ENCODE peak calls at places on chromosomes 16 and 17, in eight cellular contexts. One of them, this sample, is unnamed.
A peak's percentile ranks its signal among the peaks of the same experiment; 100 is the strongest.

GRCh38 chr16:4411684-4412083 is 4.7 kb downstream of the CORO7 start:
- DNase-seq in breast epithelium: no peak
- DNase-seq in Calu3: no peak
- DNase-seq in activated naive CD8-positive, alpha-beta T cell treated with anti-CD3 and anti-CD28 coated beads, Interleukin-2, amount 50 U/mL, for 24 hours: no peak
- DNase-seq in fibroblast of the aortic adventitia: no peak
- DNase-seq in CD8-positive, alpha-beta memory T cell: no peak
- DNase-seq in glutamatergic neuron: peak; percentile 83
- DNase-seq in HFFc6: no peak
- DNase-seq in this sample: no peak

GRCh38 chr17:4247981-4248388 is 15.8 kb downstream of the ANKFY1 start:
- DNase-seq in glutamatergic neuron: no peak
- DNase-seq in Calu3: peak; percentile 63
- DNase-seq in activated naive CD8-positive, alpha-beta T cell treated with anti-CD3 and anti-CD28 coated beads, Interleukin-2, amount 50 U/mL, for 24 hours: no peak
- DNase-seq in CD8-positive, alpha-beta memory T cell: no peak
- DNase-seq in fibroblast of the aortic adventitia: no peak
- DNase-seq in HFFc6: no peak
- DNase-seq in breast epithelium: peak; percentile 64
- DNase-seq in this sample: no peak

GRCh38 chr16:50740747-50741146 is 1.1 kb upstream of the CYLD start:
- DNase-seq in CD8-positive, alpha-beta memory T cell: no peak
- DNase-seq in Calu3: no peak
- DNase-seq in activated naive CD8-positive, alpha-beta T cell treated with anti-CD3 and anti-CD28 coated beads, Interleukin-2, amount 50 U/mL, for 24 hours: no peak
- DNase-seq in fibroblast of the aortic adventitia: no peak
- DNase-seq in glutamatergic neuron: no peak
- DNase-seq in breast epithelium: no peak
- DNase-seq in HFFc6: peak; percentile 30
- DNase-seq in this sample: no peak

GRCh38 chr17:47004906-47005305 is 25.9 kb upstream of the RPRML start:
- DNase-seq in Calu3: no peak
- DNase-seq in breast epithelium: no peak
- DNase-seq in CD8-positive, alpha-beta memory T cell: no peak
- DNase-seq in glutamatergic neuron: no peak
- DNase-seq in HFFc6: no peak
- DNase-seq in activated naive CD8-positive, alpha-beta T cell treated with anti-CD3 and anti-CD28 coated beads, Interleukin-2, amount 50 U/mL, for 24 hours: no peak
- DNase-seq in fibroblast of the aortic adventitia: no peak
- DNase-seq in this sample: no peak

GRCh38 chr16:30874244-30874820 is 19.5 kb downstream of the BCL7C start:
- DNase-seq in activated naive CD8-positive, alpha-beta T cell treated with anti-CD3 and anti-CD28 coated beads, Interleukin-2, amount 50 U/mL, for 24 hours: no peak
- DNase-seq in CD8-positive, alpha-beta memory T cell: no peak
- DNase-seq in breast epithelium: no peak
- DNase-seq in glutamatergic neuron: no peak
- DNase-seq in Calu3: no peak
- DNase-seq in fibroblast of the aortic adventitia: no peak
- DNase-seq in HFFc6: no peak
- DNase-seq in this sample: no peak

GRCh38 chr16:88828711-88829110 is 17.0 kb upstream of the APRT start:
- DNase-seq in HFFc6: no peak
- DNase-seq in glutamatergic neuron: no peak
- DNase-seq in breast epithelium: no peak
- DNase-seq in Calu3: no peak
- DNase-seq in CD8-positive, alpha-beta memory T cell: no peak
- DNase-seq in activated naive CD8-positive, alpha-beta T cell treated with anti-CD3 and anti-CD28 coated beads, Interleukin-2, amount 50 U/mL, for 24 hours: no peak
- DNase-seq in fibroblast of the aortic adventitia: no peak
- DNase-seq in this sample: no peak

GRCh38 chr17:21171970-21172510 is 41.9 kb downstream of the TMEM11 start:
- DNase-seq in activated naive CD8-positive, alpha-beta T cell treated with anti-CD3 and anti-CD28 coated beads, Interleukin-2, amount 50 U/mL, for 24 hours: no peak
- DNase-seq in CD8-positive, alpha-beta memory T cell: no peak
- DNase-seq in breast epithelium: no peak
- DNase-seq in glutamatergic neuron: no peak
- DNase-seq in HFFc6: no peak
- DNase-seq in Calu3: no peak
- DNase-seq in fibroblast of the aortic adventitia: no peak
- DNase-seq in this sample: no peak

GRCh38 chr17:68771867-68772515 is 170.8 kb upstream of the FAM20A start:
- DNase-seq in breast epithelium: no peak
- DNase-seq in activated naive CD8-positive, alpha-beta T cell treated with anti-CD3 and anti-CD28 coated beads, Interleukin-2, amount 50 U/mL, for 24 hours: no peak
- DNase-seq in HFFc6: peak; percentile 51
- DNase-seq in CD8-positive, alpha-beta memory T cell: no peak
- DNase-seq in glutamatergic neuron: no peak
- DNase-seq in fibroblast of the aortic adventitia: peak; percentile 93
- DNase-seq in Calu3: peak; percentile 21
- DNase-seq in this sample: peak; percentile 56

GRCh38 chr16:22614271-22614947 is 103.7 kb downstream of the NPIPB5 start:
- DNase-seq in glutamatergic neuron: no peak
- DNase-seq in CD8-positive, alpha-beta memory T cell: no peak
- DNase-seq in Calu3: peak; percentile 92
- DNase-seq in fibroblast of the aortic adventitia: no peak
- DNase-seq in breast epithelium: peak; percentile 50
- DNase-seq in HFFc6: peak; percentile 50
- DNase-seq in activated naive CD8-positive, alpha-beta T cell treated with anti-CD3 and anti-CD28 coated beads, Interleukin-2, amount 50 U/mL, for 24 hours: no peak
- DNase-seq in this sample: no peak

GRCh38 chr16:27879601-27880247 is 183.8 kb downstream of the GSG1L start:
- DNase-seq in breast epithelium: no peak
- DNase-seq in HFFc6: no peak
- DNase-seq in CD8-positive, alpha-beta memory T cell: no peak
- DNase-seq in fibroblast of the aortic adventitia: no peak
- DNase-seq in activated naive CD8-positive, alpha-beta T cell treated with anti-CD3 and anti-CD28 coated beads, Interleukin-2, amount 50 U/mL, for 24 hours: no peak
- DNase-seq in Calu3: no peak
- DNase-seq in glutamatergic neuron: no peak
- DNase-seq in this sample: no peak

GRCh38 chr17:38369124-38369886 is 17.7 kb downstream of the SOCS7 start:
- DNase-seq in Calu3: no peak
- DNase-seq in glutamatergic neuron: no peak
- DNase-seq in CD8-positive, alpha-beta memory T cell: no peak
- DNase-seq in activated naive CD8-positive, alpha-beta T cell treated with anti-CD3 and anti-CD28 coated beads, Interleukin-2, amount 50 U/mL, for 24 hours: no peak
- DNase-seq in HFFc6: no peak
- DNase-seq in fibroblast of the aortic adventitia: no peak
- DNase-seq in breast epithelium: no peak
- DNase-seq in this sample: no peak

GRCh38 chr17:49963626-49964538 is 5.1 kb upstream of the DLX4 start:
- DNase-seq in glutamatergic neuron: peak; percentile 60
- DNase-seq in activated naive CD8-positive, alpha-beta T cell treated with anti-CD3 and anti-CD28 coated beads, Interleukin-2, amount 50 U/mL, for 24 hours: no peak
- DNase-seq in fibroblast of the aortic adventitia: no peak
- DNase-seq in Calu3: no peak
- DNase-seq in HFFc6: no peak
- DNase-seq in CD8-positive, alpha-beta memory T cell: no peak
- DNase-seq in breast epithelium: no peak
- DNase-seq in this sample: no peak

GRCh38 chr17:76434870-76435269 is 18.1 kb downstream of the UBE2O start:
- DNase-seq in glutamatergic neuron: no peak
- DNase-seq in Calu3: no peak
- DNase-seq in fibroblast of the aortic adventitia: no peak
- DNase-seq in activated naive CD8-positive, alpha-beta T cell treated with anti-CD3 and anti-CD28 coated beads, Interleukin-2, amount 50 U/mL, for 24 hours: no peak
- DNase-seq in CD8-positive, alpha-beta memory T cell: no peak
- DNase-seq in HFFc6: no peak
- DNase-seq in breast epithelium: peak; percentile 39
- DNase-seq in this sample: no peak

GRCh38 chr17:40707720-40708119 is 4.2 kb upstream of the KRT24 start:
- DNase-seq in activated naive CD8-positive, alpha-beta T cell treated with anti-CD3 and anti-CD28 coated beads, Interleukin-2, amount 50 U/mL, for 24 hours: no peak
- DNase-seq in HFFc6: no peak
- DNase-seq in Calu3: peak; percentile 92
- DNase-seq in fibroblast of the aortic adventitia: peak; percentile 18
- DNase-seq in glutamatergic neuron: no peak
- DNase-seq in CD8-positive, alpha-beta memory T cell: no peak
- DNase-seq in breast epithelium: no peak
- DNase-seq in this sample: no peak

GRCh38 chr17:144936-145670 is 7.7 kb downstream of the SCGB1C2 start:
- DNase-seq in glutamatergic neuron: peak; percentile 4
- DNase-seq in Calu3: no peak
- DNase-seq in fibroblast of the aortic adventitia: no peak
- DNase-seq in HFFc6: peak; percentile 0
- DNase-seq in activated naive CD8-positive, alpha-beta T cell treated with anti-CD3 and anti-CD28 coated beads, Interleukin-2, amount 50 U/mL, for 24 hours: no peak
- DNase-seq in breast epithelium: peak; percentile 13
- DNase-seq in CD8-positive, alpha-beta memory T cell: no peak
- DNase-seq in this sample: no peak

GRCh38 chr16:17947637-17948036 is 388.9 kb downstream of the NPIPA8 start:
- DNase-seq in breast epithelium: no peak
- DNase-seq in Calu3: no peak
- DNase-seq in activated naive CD8-positive, alpha-beta T cell treated with anti-CD3 and anti-CD28 coated beads, Interleukin-2, amount 50 U/mL, for 24 hours: no peak
- DNase-seq in glutamatergic neuron: no peak
- DNase-seq in CD8-positive, alpha-beta memory T cell: no peak
- DNase-seq in fibroblast of the aortic adventitia: no peak
- DNase-seq in HFFc6: no peak
- DNase-seq in this sample: no peak

GRCh38 chr17:46910179-46910927 is 12.6 kb upstream of the GOSR2 start:
- DNase-seq in Calu3: no peak
- DNase-seq in fibroblast of the aortic adventitia: no peak
- DNase-seq in activated naive CD8-positive, alpha-beta T cell treated with anti-CD3 and anti-CD28 coated beads, Interleukin-2, amount 50 U/mL, for 24 hours: no peak
- DNase-seq in HFFc6: no peak
- DNase-seq in breast epithelium: no peak
- DNase-seq in glutamatergic neuron: no peak
- DNase-seq in CD8-positive, alpha-beta memory T cell: no peak
- DNase-seq in this sample: no peak

GRCh38 chr17:72150632-72151460 is 30.0 kb downstream of the SOX9 start:
- DNase-seq in breast epithelium: no peak
- DNase-seq in fibroblast of the aortic adventitia: no peak
- DNase-seq in CD8-positive, alpha-beta memory T cell: no peak
- DNase-seq in activated naive CD8-positive, alpha-beta T cell treated with anti-CD3 and anti-CD28 coated beads, Interleukin-2, amount 50 U/mL, for 24 hours: no peak
- DNase-seq in Calu3: no peak
- DNase-seq in glutamatergic neuron: no peak
- DNase-seq in HFFc6: no peak
- DNase-seq in this sample: no peak

GRCh38 chr17:35915153-35915969 is 15.2 kb downstream of the RDM1 start:
- DNase-seq in Calu3: no peak
- DNase-seq in activated naive CD8-positive, alpha-beta T cell treated with anti-CD3 and anti-CD28 coated beads, Interleukin-2, amount 50 U/mL, for 24 hours: no peak
- DNase-seq in HFFc6: no peak
- DNase-seq in CD8-positive, alpha-beta memory T cell: no peak
- DNase-seq in glutamatergic neuron: no peak
- DNase-seq in breast epithelium: no peak
- DNase-seq in fibroblast of the aortic adventitia: no peak
- DNase-seq in this sample: no peak

GRCh38 chr16:88634994-88635670 is 3.2 kb upstream of the IL17C start:
- DNase-seq in activated naive CD8-positive, alpha-beta T cell treated with anti-CD3 and anti-CD28 coated beads, Interleukin-2, amount 50 U/mL, for 24 hours: no peak
- DNase-seq in breast epithelium: no peak
- DNase-seq in fibroblast of the aortic adventitia: no peak
- DNase-seq in CD8-positive, alpha-beta memory T cell: no peak
- DNase-seq in HFFc6: peak; percentile 18
- DNase-seq in Calu3: no peak
- DNase-seq in glutamatergic neuron: no peak
- DNase-seq in this sample: no peak

GRCh38 chr17:72113751-72114150 is 7.1 kb upstream of the SOX9 start:
- DNase-seq in CD8-positive, alpha-beta memory T cell: no peak
- DNase-seq in Calu3: no peak
- DNase-seq in activated naive CD8-positive, alpha-beta T cell treated with anti-CD3 and anti-CD28 coated beads, Interleukin-2, amount 50 U/mL, for 24 hours: no peak
- DNase-seq in HFFc6: no peak
- DNase-seq in breast epithelium: peak; percentile 64
- DNase-seq in glutamatergic neuron: no peak
- DNase-seq in fibroblast of the aortic adventitia: no peak
- DNase-seq in this sample: no peak

GRCh38 chr16:3131755-3132377 is 3.0 kb upstream of the ZNF213 start:
- DNase-seq in glutamatergic neuron: peak; percentile 82
- DNase-seq in Calu3: peak; percentile 73
- DNase-seq in breast epithelium: no peak
- DNase-seq in activated naive CD8-positive, alpha-beta T cell treated with anti-CD3 and anti-CD28 coated beads, Interleukin-2, amount 50 U/mL, for 24 hours: peak; percentile 64
- DNase-seq in CD8-positive, alpha-beta memory T cell: no peak
- DNase-seq in fibroblast of the aortic adventitia: peak; percentile 55
- DNase-seq in HFFc6: peak; percentile 23
- DNase-seq in this sample: no peak

GRCh38 chr17:8753136-8753975 is 5.0 kb downstream of the SPDYE4 start:
- DNase-seq in glutamatergic neuron: no peak
- DNase-seq in Calu3: no peak
- DNase-seq in fibroblast of the aortic adventitia: no peak
- DNase-seq in activated naive CD8-positive, alpha-beta T cell treated with anti-CD3 and anti-CD28 coated beads, Interleukin-2, amount 50 U/mL, for 24 hours: no peak
- DNase-seq in HFFc6: no peak
- DNase-seq in breast epithelium: no peak
- DNase-seq in CD8-positive, alpha-beta memory T cell: no peak
- DNase-seq in this sample: no peak

GRCh38 chr17:75557852-75558665 is 29.5 kb upstream of the MYO15B start:
- DNase-seq in activated naive CD8-positive, alpha-beta T cell treated with anti-CD3 and anti-CD28 coated beads, Interleukin-2, amount 50 U/mL, for 24 hours: no peak
- DNase-seq in Calu3: no peak
- DNase-seq in glutamatergic neuron: no peak
- DNase-seq in HFFc6: no peak
- DNase-seq in breast epithelium: no peak
- DNase-seq in CD8-positive, alpha-beta memory T cell: no peak
- DNase-seq in fibroblast of the aortic adventitia: no peak
- DNase-seq in this sample: no peak

GRCh38 chr17:15966183-15966878 is 21.4 kb downstream of the ADORA2B start:
- DNase-seq in glutamatergic neuron: no peak
- DNase-seq in HFFc6: no peak
- DNase-seq in CD8-positive, alpha-beta memory T cell: no peak
- DNase-seq in activated naive CD8-positive, alpha-beta T cell treated with anti-CD3 and anti-CD28 coated beads, Interleukin-2, amount 50 U/mL, for 24 hours: no peak
- DNase-seq in fibroblast of the aortic adventitia: no peak
- DNase-seq in Calu3: no peak
- DNase-seq in breast epithelium: no peak
- DNase-seq in this sample: peak; percentile 44

GRCh38 chr16:15760129-15760528 is 96.7 kb downstream of the MYH11 start:
- DNase-seq in glutamatergic neuron: no peak
- DNase-seq in fibroblast of the aortic adventitia: no peak
- DNase-seq in CD8-positive, alpha-beta memory T cell: no peak
- DNase-seq in Calu3: no peak
- DNase-seq in HFFc6: no peak
- DNase-seq in activated naive CD8-positive, alpha-beta T cell treated with anti-CD3 and anti-CD28 coated beads, Interleukin-2, amount 50 U/mL, for 24 hours: no peak
- DNase-seq in breast epithelium: no peak
- DNase-seq in this sample: no peak